ENCODE peak calls at places on chromosomes 7 and 10, in eight cellular contexts. U is GM12865; Q is CD8-positive, alpha-beta T cell; F is pancreas; B is BJ; Y is LNCaP clone FGC; Z is brain microvascular endothelial cell; C is body of pancreas. L is an unnamed sample.

GRCh38 chr7:40546616-40547501 is 412.1 kb downstream of the SUGCT start:
- DNase-seq in U (no peak), Q (no peak), F (no peak), B (no peak), Y (no peak), Z (peak; percentile 45), C (no peak), L (peak; percentile 60)

GRCh38 chr10:3761111-3761686 is 23.8 kb downstream of the KLF6 start:
- DNase-seq in U (peak; percentile 82), Q (peak; percentile 40), F (no peak), B (no peak), Y (no peak), Z (no peak), C (no peak), L (no peak)

GRCh38 chr7:117673839-117674238 is 194.0 kb downstream of the CFTR start:
- DNase-seq in U (peak; percentile 36), Q (no peak), F (no peak), B (no peak), Y (peak; percentile 69), Z (peak; percentile 45), C (no peak), L (no peak)

GRCh38 chr10:50552308-50552707 is 71.4 kb downstream of the SGMS1 start:
- DNase-seq in U (no peak), Q (no peak), F (no peak), B (peak; percentile 95), Y (no peak), Z (no peak), C (no peak), L (peak; percentile 53)

GRCh38 chr7:135712796-135713195 is 15.2 kb downstream of the SLC13A4 start:
- DNase-seq in U (no peak), Q (no peak), F (no peak), B (no peak), Y (no peak), Z (no peak), C (no peak), L (no peak)

GRCh38 chr10:43648083-43648391 is 644 bp downstream of the ZNF32 start:
- DNase-seq in U (no peak), Q (no peak), F (no peak), B (no peak), Y (no peak), Z (no peak), C (no peak), L (no peak)

GRCh38 chr7:47045169-47045568 is 536.7 kb downstream of the TNS3 start:
- DNase-seq in U (no peak), Q (no peak), F (no peak), B (no peak), Y (peak; percentile 75), Z (no peak), C (peak; percentile 21), L (peak; percentile 27)

GRCh38 chr7:96400518-96400917 is 78.6 kb upstream of the SLC25A13 start:
- DNase-seq in U (no peak), Q (no peak), F (no peak), B (no peak), Y (no peak), Z (no peak), C (no peak), L (no peak)

GRCh38 chr7:78434281-78434680 is 635.7 kb downstream of the PHTF2 start:
- DNase-seq in U (no peak), Q (no peak), F (no peak), B (no peak), Y (no peak), Z (no peak), C (no peak), L (no peak)

GRCh38 chr7:142250705-142251104 is 7.2 kb downstream of the PRSS58 start:
- DNase-seq in U (no peak), Q (no peak), F (no peak), B (no peak), Y (no peak), Z (no peak), C (no peak), L (no peak)

GRCh38 chr7:20508109-20508508 is 107.4 kb upstream of the ABCB5 start:
- DNase-seq in U (no peak), Q (no peak), F (no peak), B (no peak), Y (peak; percentile 6), Z (no peak), C (no peak), L (no peak)

GRCh38 chr7:30751696-30752273 is at the start of gene INMT:
- DNase-seq in U (no peak), Q (no peak), F (no peak), B (no peak), Y (no peak), Z (no peak), C (no peak), L (peak; percentile 44)

GRCh38 chr7:30752484-30752883 is 549 bp downstream of the INMT start:
- DNase-seq in U (no peak), Q (no peak), F (no peak), B (no peak), Y (no peak), Z (no peak), C (no peak), L (no peak)

GRCh38 chr7:30754315-30754877 is 2.5 kb downstream of the INMT start:
- DNase-seq in U (no peak), Q (no peak), F (no peak), B (no peak), Y (no peak), Z (no peak), C (no peak), L (no peak)

GRCh38 chr7:30751257-30751650 is 681 bp upstream of the INMT start:
- DNase-seq in U (no peak), Q (no peak), F (no peak), B (no peak), Y (no peak), Z (no peak), C (no peak), L (no peak)

GRCh38 chr7:30752979-30753378 is 1.0 kb downstream of the INMT start:
- DNase-seq in U (no peak), Q (no peak), F (peak; percentile 57), B (no peak), Y (no peak), Z (no peak), C (peak; percentile 80), L (no peak)
- H3K4me3 ChIP-seq in U (no peak overlapping the region), Q (no peak overlapping the region), F (peak overlapping the region; percentile 17), B (no peak overlapping the region), Y (no peak overlapping the region), Z (no peak overlapping the region), C (no peak overlapping the region), L (no peak overlapping the region)

DNA sequence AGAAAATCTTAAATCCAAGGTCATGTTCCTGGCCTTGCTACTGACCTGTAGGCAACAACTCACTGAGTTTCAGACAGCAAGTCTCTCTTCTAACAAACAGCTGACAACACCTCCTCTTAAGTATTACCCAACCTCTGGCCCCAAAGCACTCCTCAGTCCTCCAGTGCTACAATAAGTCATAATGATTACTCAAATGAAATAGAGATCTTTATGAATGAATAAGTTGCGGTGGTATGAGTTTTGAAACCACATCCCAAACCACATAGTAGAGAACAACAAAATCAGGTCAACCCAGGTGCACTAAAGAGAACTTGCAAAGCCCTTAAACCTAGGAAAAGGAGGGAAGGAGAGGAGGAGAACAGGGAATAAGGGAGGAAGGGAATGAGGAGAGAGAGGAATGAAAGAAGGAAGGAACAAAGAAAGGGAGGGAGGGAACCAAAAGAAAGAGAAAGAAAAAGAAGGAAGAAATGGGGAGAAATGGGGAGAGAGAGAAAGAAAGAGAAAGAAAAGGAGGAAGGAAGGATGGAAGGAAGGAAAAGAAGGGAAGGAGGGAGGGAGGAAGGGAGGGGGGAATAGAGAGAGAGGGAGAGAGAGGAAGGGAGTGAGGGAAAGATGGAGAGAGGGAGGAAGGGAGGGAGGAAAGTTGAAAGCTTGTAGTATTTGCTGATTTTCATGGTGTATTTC is 142.8 kb upstream of the CALCR start:
- DNase-seq in U (no peak), Q (no peak), F (no peak), B (no peak), Y (no peak), Z (peak; percentile 28), C (no peak), L (peak; percentile 13)
- TF ChIP-seq CTCF in U (no peak), Q (no peak), F (no peak), B (no peak), Y (no peak), Z (no peak), C (no peak), L (no peak)

GRCh38 chr7:27099224-27099838 is 3.2 kb downstream of the HOXA2 start:
- DNase-seq in U (no peak), Q (no peak), F (no peak), B (no peak), Y (no peak), Z (no peak), C (no peak), L (no peak)
- H3K4me3 ChIP-seq in U (no peak overlapping the region), Q (no peak overlapping the region), F (peak overlapping the region; percentile 26), B (no peak overlapping the region), Y (no peak overlapping the region), Z (peak overlapping the region; percentile 68), C (no peak overlapping the region), L (no peak overlapping the region)

GRCh38 chr10:37760817-37761216 is 96.6 kb downstream of the ZNF248 start:
- DNase-seq in U (no peak), Q (no peak), F (no peak), B (no peak), Y (no peak), Z (no peak), C (no peak), L (no peak)

GRCh38 chr10:37754538-37755323 is 102.7 kb downstream of the ZNF248 start:
- DNase-seq in U (peak; percentile 29), Q (no peak), F (no peak), B (no peak), Y (peak; percentile 30), Z (peak; percentile 1), C (peak; percentile 44), L (no peak)

GRCh38 chr10:37763132-37763531 is 94.3 kb downstream of the ZNF248 start:
- DNase-seq in U (no peak), Q (no peak), F (no peak), B (no peak), Y (no peak), Z (no peak), C (no peak), L (no peak)

GRCh38 chr10:37762287-37762686 is 95.1 kb downstream of the ZNF248 start:
- DNase-seq in U (no peak), Q (no peak), F (no peak), B (no peak), Y (no peak), Z (no peak), C (no peak), L (no peak)

GRCh38 chr10:37758074-37758473 is 99.3 kb downstream of the ZNF248 start:
- DNase-seq in U (no peak), Q (no peak), F (no peak), B (no peak), Y (no peak), Z (no peak), C (no peak), L (no peak)
- TF ChIP-seq CTCF in U (no peak), Q (no peak), F (no peak), B (no peak), Y (no peak), Z (no peak), C (no peak), L (no peak)

GRCh38 chr7:113768256-113768847 is 150.5 kb downstream of the PPP1R3A start:
- DNase-seq in U (no peak), Q (no peak), F (no peak), B (no peak), Y (no peak), Z (no peak), C (no peak), L (no peak)
- H3K4me3 ChIP-seq in U (no peak overlapping the region), Q (no peak overlapping the region), F (no peak overlapping the region), B (no peak overlapping the region), Y (no peak overlapping the region), Z (no peak overlapping the region), C (no peak overlapping the region), L (no peak overlapping the region)

GRCh38 chr7:70726951-70727378 is 405.0 kb upstream of the GALNT17 start:
- DNase-seq in U (peak; percentile 95), Q (no peak), F (no peak), B (no peak), Y (no peak), Z (no peak), C (no peak), L (no peak)
- TF ChIP-seq CTCF in U (no peak), Q (no peak), F (no peak), B (no peak), Y (no peak), Z (no peak), C (no peak), L (no peak)

L was measured in foreskin fibroblast.